ENCODE peak calls at places on chromosomes 6 and 20, in eight cellular contexts. F is adrenal gland; P is A549; O is WTC11; D is stimulated activated CD4-positive, alpha-beta T cell treated with anti-CD3 and anti-CD28 coated beads, Interleukin-15, amount 100 ng/mL, for 24 hours; V is neuronal stem cell; W is T-helper 1 cell; Q is aorta. N is an unnamed sample.

GRCh38 chr6:156994215-156995076 is 217.3 kb downstream of the ARID1B start:
- DNase-seq in F (no peak), P (no peak), O (no peak), D (no peak), V (no peak), W (no peak), Q (no peak), N (no peak)

GRCh38 chr20:24781061-24781980 is 167.7 kb upstream of the CST7 start:
- DNase-seq in F (peak; percentile 4), P (peak; percentile 51), O (peak; percentile 44), D (peak; percentile 33), V (no peak), W (no peak), Q (no peak), N (peak; percentile 16)

GRCh38 chr6:36132221-36132895 is 2.0 kb downstream of the MAPK13 start:
- DNase-seq in F (no peak), P (no peak), O (no peak), D (no peak), V (no peak), W (no peak), Q (no peak), N (no peak)

GRCh38 chr6:151675746-151676459 is 131.6 kb upstream of the ESR1 start:
- DNase-seq in F (peak; percentile 27), P (peak; percentile 56), O (peak; percentile 70), D (peak; percentile 62), V (peak; percentile 47), W (no peak), Q (peak; percentile 47), N (peak; percentile 31)

GRCh38 chr6:24495516-24495847 is 713 bp downstream of the ALDH5A1 start:
- DNase-seq in F (peak; percentile 48), P (peak; percentile 52), O (peak; percentile 62), D (peak; percentile 69), V (no peak), W (no peak), Q (peak; percentile 73), N (peak; percentile 35)

GRCh38 chr20:53279735-53280134 is 307.6 kb downstream of the TSHZ2 start:
- DNase-seq in F (no peak), P (no peak), O (no peak), D (no peak), V (no peak), W (no peak), Q (no peak), N (no peak)

GRCh38 chr6:106739387-106739786 is 110.0 kb downstream of the QRSL1 start:
- DNase-seq in F (peak; percentile 61), P (peak; percentile 56), O (no peak), D (no peak), V (no peak), W (no peak), Q (peak; percentile 66), N (no peak)

GRCh38 chr6:124466949-124467348 is 495.3 kb upstream of the RNF217 start:
- DNase-seq in F (no peak), P (no peak), O (no peak), D (no peak), V (no peak), W (no peak), Q (no peak), N (no peak)

GRCh38 chr20:37445041-37445440 is 76.0 kb upstream of the NNAT start:
- DNase-seq in F (no peak), P (no peak), O (no peak), D (no peak), V (no peak), W (no peak), Q (no peak), N (no peak)

GRCh38 chr20:56259948-56260347 is 11.4 kb downstream of the MC3R start:
- DNase-seq in F (no peak), P (no peak), O (no peak), D (no peak), V (no peak), W (no peak), Q (no peak), N (no peak)

GRCh38 chr6:128801621-128802020 is 81.3 kb upstream of the LAMA2 start:
- DNase-seq in F (no peak), P (no peak), O (no peak), D (no peak), V (no peak), W (no peak), Q (no peak), N (no peak)

GRCh38 chr6:136077834-136078576 is 172.1 kb downstream of the MTFR2 start:
- DNase-seq in F (peak; percentile 62), P (no peak), O (no peak), D (no peak), V (no peak), W (no peak), Q (no peak), N (no peak)

GRCh38 chr20:36305602-36306556 is at the start of gene DLGAP4:
- DNase-seq in F (no peak), P (no peak), O (peak; percentile 39), D (peak; percentile 33), V (peak; percentile 33), W (no peak), Q (no peak), N (no peak)

GRCh38 chr6:1562171-1562955 is 47.4 kb upstream of the FOXC1 start:
- DNase-seq in F (no peak), P (no peak), O (no peak), D (no peak), V (no peak), W (no peak), Q (no peak), N (no peak)

GRCh38 chr6:148771212-148771601 is 24.4 kb downstream of the UST start:
- DNase-seq in F (no peak), P (no peak), O (no peak), D (no peak), V (no peak), W (no peak), Q (no peak), N (no peak)

GRCh38 chr6:12582421-12583110 is 134.0 kb upstream of the PHACTR1 start:
- DNase-seq in F (no peak), P (no peak), O (no peak), D (no peak), V (no peak), W (no peak), Q (no peak), N (no peak)

GRCh38 chr6:45563092-45563491 is 185.4 kb upstream of the SUPT3H start:
- DNase-seq in F (no peak), P (no peak), O (no peak), D (no peak), V (no peak), W (no peak), Q (no peak), N (no peak)

GRCh38 chr20:50438986-50439407 is 71.2 kb upstream of the PTPN1 start:
- DNase-seq in F (no peak), P (peak; percentile 87), O (no peak), D (peak; percentile 63), V (no peak), W (no peak), Q (no peak), N (no peak)

GRCh38 chr20:50258790-50259483 is 68.3 kb downstream of the CEBPB start:
- DNase-seq in F (no peak), P (no peak), O (no peak), D (no peak), V (no peak), W (no peak), Q (no peak), N (no peak)

GRCh38 chr20:62603907-62604785 is 38.2 kb upstream of the SLCO4A1 start:
- DNase-seq in F (no peak), P (no peak), O (no peak), D (no peak), V (no peak), W (no peak), Q (no peak), N (no peak)

GRCh38 chr6:100479180-100480035 is 14.7 kb upstream of the SIM1 start:
- DNase-seq in F (no peak), P (peak; percentile 45), O (no peak), D (no peak), V (peak; percentile 41), W (no peak), Q (no peak), N (no peak)

GRCh38 chr6:36123270-36124139 is 6.8 kb upstream of the MAPK13 start:
- DNase-seq in F (peak; percentile 93), P (peak; percentile 73), O (peak; percentile 89), D (peak; percentile 91), V (peak; percentile 70), W (peak; percentile 80), Q (peak; percentile 88), N (peak; percentile 89)

GRCh38 chr6:46790359-46790874 is 2.8 kb upstream of the MEP1A start:
- DNase-seq in F (no peak), P (no peak), O (no peak), D (no peak), V (no peak), W (no peak), Q (no peak), N (no peak)

GRCh38 chr6:111685506-111685905 is 79.8 kb upstream of the TRAF3IP2 start:
- DNase-seq in F (no peak), P (no peak), O (no peak), D (no peak), V (no peak), W (no peak), Q (no peak), N (no peak)

GRCh38 chr20:16104783-16105182 is 468.5 kb downstream of the KIF16B start:
- DNase-seq in F (peak; percentile 47), P (no peak), O (no peak), D (no peak), V (no peak), W (no peak), Q (no peak), N (no peak)

GRCh38 chr6:7121704-7122241 is 14.0 kb downstream of the RREB1 start:
- DNase-seq in F (no peak), P (no peak), O (no peak), D (no peak), V (no peak), W (no peak), Q (no peak), N (no peak)

GRCh38 chr6:34876451-34876850 is 11.4 kb downstream of the TAF11 start:
- DNase-seq in F (no peak), P (no peak), O (no peak), D (no peak), V (no peak), W (no peak), Q (no peak), N (no peak)

GRCh38 chr20:1858859-1859258 is 36.3 kb upstream of the SIRPA start:
- DNase-seq in F (no peak), P (no peak), O (no peak), D (no peak), V (no peak), W (no peak), Q (no peak), N (no peak)

GRCh38 chr20:52924411-52925271 is 47.5 kb upstream of the TSHZ2 start:
- DNase-seq in F (no peak), P (no peak), O (no peak), D (no peak), V (no peak), W (no peak), Q (no peak), N (no peak)

GRCh38 chr6:28673800-28674671 is 148.4 kb downstream of the GPX5 start:
- DNase-seq in F (no peak), P (peak; percentile 79), O (peak; percentile 67), D (peak; percentile 81), V (peak; percentile 75), W (no peak), Q (no peak), N (peak; percentile 22)

GRCh38 chr20:4369119-4369797 is 352.5 kb upstream of the PRND start:
- DNase-seq in F (no peak), P (no peak), O (no peak), D (no peak), V (no peak), W (no peak), Q (no peak), N (no peak)

GRCh38 chr6:123681957-123682462 is 45.3 kb upstream of the TRDN start:
- DNase-seq in F (no peak), P (no peak), O (no peak), D (no peak), V (no peak), W (no peak), Q (no peak), N (no peak)

GRCh38 chr20:63873477-63873971 is 8.5 kb downstream of the TPD52L2 start:
- DNase-seq in F (peak; percentile 69), P (peak; percentile 43), O (no peak), D (peak; percentile 70), V (no peak), W (no peak), Q (peak; percentile 79), N (no peak)

GRCh38 chr20:36454664-36455427 is 86.5 kb upstream of the MYL9 start:
- DNase-seq in F (peak; percentile 67), P (no peak), O (peak; percentile 50), D (no peak), V (peak; percentile 64), W (no peak), Q (no peak), N (no peak)

N was measured in naive thymus-derived CD4-positive, alpha-beta T cell.